ENCODE peak calls at places on chromosome 13, in five cellular contexts. U is stimulated activated CD4-positive, alpha-beta T cell treated with anti-CD3 and anti-CD28 coated beads, TNF-alpha, amount 100 ng/mL, for 48 hours; Z is fibroblast of the conjunctiva; A is fibroblast of lung; W is T-helper 17 cell. X is an unnamed sample.

GRCh38 chr13:33606692-33607091 is 211.3 kb upstream of the RFC3 start:
- DNase-seq in U (no peak), Z (no peak), A (peak), W (no peak), X (no peak)

GRCh38 chr13:79658333-79658975 is 177.5 kb downstream of the NDFIP2 start:
- DNase-seq in A (no peak), Z (no peak), U (no peak), W (no peak), X (no peak)

GRCh38 chr13:104024416-104025170 is 958.4 kb upstream of the SLC10A2 start:
- DNase-seq in A (peak), W (no peak), Z (peak), U (no peak), X (no peak)

GRCh38 chr13:45206340-45206739 is 5.5 kb upstream of the KCTD4 start:
- DNase-seq in W (no peak), A (peak), Z (peak), U (no peak), X (no peak)

GRCh38 chr13:36251528-36251927 is 37.2 kb upstream of the SOHLH2 start:
- DNase-seq in W (no peak), A (peak), U (no peak), Z (no peak), X (no peak)

GRCh38 chr13:106151056-106151699 is 384.3 kb downstream of the EFNB2 start:
- DNase-seq in A (peak), Z (peak), U (no peak), W (no peak), X (no peak)

GRCh38 chr13:47289578-47289977 is 392.7 kb upstream of the HTR2A start:
- DNase-seq in Z (no peak), A (no peak), W (no peak), U (no peak), X (no peak)

GRCh38 chr13:106569233-106570095 is 1.5 kb upstream of the ARGLU1 start:
- DNase-seq in Z (no peak), W (no peak), A (no peak), U (no peak), X (no peak)

GRCh38 chr13:21744149-21744548 is 73.3 kb downstream of the FGF9 start:
- DNase-seq in Z (no peak), A (no peak), W (no peak), U (no peak), X (no peak)

GRCh38 chr13:112241288-112241687 is 134.9 kb upstream of the SPACA7 start:
- DNase-seq in Z (no peak), W (no peak), A (no peak), U (no peak), X (peak)

GRCh38 chr13:49517461-49517860 is 21.7 kb downstream of the PHF11 start:
- DNase-seq in Z (no peak), A (peak), W (no peak), U (no peak), X (no peak)

GRCh38 chr13:43258771-43259170 is 235.4 kb downstream of the DNAJC15 start:
- DNase-seq in A (no peak), W (no peak), U (no peak), Z (no peak), X (no peak)

GRCh38 chr13:50521191-50521590 is 322.3 kb downstream of the DLEU7 start:
- DNase-seq in A (no peak), W (no peak), Z (no peak), U (no peak), X (no peak)

GRCh38 chr13:30581582-30581981 is 36.1 kb upstream of the USPL1 start:
- DNase-seq in W (no peak), A (peak), U (no peak), Z (no peak), X (no peak)

GRCh38 chr13:114047358-114047881 is 73.5 kb upstream of the C13orf46 start:
- DNase-seq in A (no peak), W (no peak), Z (no peak), U (no peak), X (no peak)

GRCh38 chr13:93700115-93700514 is 473.5 kb downstream of the GPC6 start:
- DNase-seq in A (peak), W (no peak), Z (no peak), U (no peak), X (no peak)

GRCh38 chr13:79108914-79109643 is 297.0 kb downstream of the RBM26 start:
- DNase-seq in Z (no peak), W (no peak), A (no peak), U (no peak), X (no peak)

GRCh38 chr13:46622918-46623256 is 69.9 kb downstream of the LRCH1 start:
- DNase-seq in A (peak), U (no peak), Z (peak), W (no peak), X (no peak)

GRCh38 chr13:106291006-106291405 is 244.5 kb downstream of the EFNB2 start:
- DNase-seq in W (no peak), U (no peak), Z (no peak), A (peak), X (no peak)

GRCh38 chr13:72041165-72041564 is 174.2 kb upstream of the DACH1 start:
- DNase-seq in W (no peak), U (no peak), A (no peak), Z (no peak), X (no peak)

GRCh38 chr13:33172400-33172799 is 113.2 kb downstream of the STARD13 start:
- DNase-seq in U (no peak), Z (peak), W (no peak), A (peak), X (no peak)